ENCODE peak calls at places on chromosomes 11 and 22, in six cellular contexts. N is PC-3, H is PC-9, V is suprapubic skin, T is GM23338, L is esophagus muscularis mucosa. A is an unnamed sample.

GRCh38 chr22:19716041-19716828 is 1.9 kb downstream of the SEPTIN5 start:
- DNase-seq in N (no peak), V (no peak), L (no peak), H (no peak), T (no peak), A (no peak)

GRCh38 chr11:4064278-4064955 is 30.2 kb upstream of the RRM1 start:
- DNase-seq in H (no peak), V (no peak), T (no peak), N (no peak), L (peak; percentile 64), A (no peak)

GRCh38 chr11:119450590-119450989 is 27.6 kb upstream of the THY1 start:
- DNase-seq in L (peak; percentile 29), H (no peak), N (no peak), V (no peak), T (no peak), A (no peak)

GRCh38 chr11:31060880-31061279 is 308.7 kb downstream of the DCDC1 start:
- DNase-seq in V (no peak), N (no peak), L (no peak), T (no peak), H (no peak), A (no peak)

GRCh38 chr11:68798221-68798813 is 43.4 kb downstream of the CPT1A start:
- DNase-seq in L (no peak), N (peak; percentile 52), V (no peak), H (no peak), T (peak; percentile 80), A (peak; percentile 54)

GRCh38 chr11:108593910-108594434 is 404 bp upstream of the EXPH5 start:
- DNase-seq in L (no peak), H (no peak), T (no peak), V (no peak), N (no peak), A (no peak)

GRCh38 chr22:27046603-27047002 is 389.2 kb downstream of the MIAT start:
- DNase-seq in V (no peak), N (no peak), T (no peak), H (no peak), L (no peak), A (no peak)

GRCh38 chr11:30452114-30452513 is 129.2 kb downstream of the ARL14EP start:
- DNase-seq in L (no peak), N (no peak), V (no peak), H (no peak), T (no peak), A (no peak)

GRCh38 chr11:116866774-116867455 is 29.5 kb upstream of the APOA1 start:
- DNase-seq in H (no peak), L (no peak), N (no peak), V (no peak), T (no peak), A (no peak)

GRCh38 chr11:114288139-114288538 is 8.1 kb upstream of the NNMT start:
- DNase-seq in H (no peak), L (no peak), T (no peak), N (peak; percentile 85), V (no peak), A (no peak)

GRCh38 chr11:82906236-82906635 is 4.7 kb downstream of the DDIAS start:
- DNase-seq in T (peak; percentile 74), L (no peak), N (peak; percentile 64), H (peak; percentile 50), V (no peak), A (peak; percentile 71)

GRCh38 chr11:70364745-70365535 is 33.4 kb upstream of the CTTN start:
- DNase-seq in N (no peak), H (no peak), T (no peak), L (peak; percentile 70), V (no peak), A (no peak)

GRCh38 chr22:38272373-38273134 is at the start of gene TMEM184B:
- DNase-seq in T (peak; percentile 82), L (no peak), N (peak; percentile 72), H (no peak), V (peak; percentile 83), A (peak; percentile 81)

GRCh38 chr11:121864660-121865059 is 251.4 kb downstream of the BLID start:
- DNase-seq in N (peak; percentile 26), L (no peak), V (no peak), H (no peak), T (no peak), A (peak; percentile 15)

GRCh38 chr11:101914737-101915426 is at the start of gene CEP126:
- DNase-seq in T (peak; percentile 97), N (peak; percentile 95), V (peak; percentile 98), L (peak; percentile 98), H (peak; percentile 84), A (peak; percentile 97)

GRCh38 chr22:36331912-36332622 is 55.7 kb downstream of the MYH9 start:
- DNase-seq in N (peak; percentile 68), L (no peak), V (no peak), T (no peak), H (peak; percentile 65), A (peak; percentile 72)

GRCh38 chr11:112195906-112196305 is 20.6 kb downstream of the BCO2 start:
- DNase-seq in V (no peak), T (no peak), L (no peak), N (peak; percentile 22), H (peak; percentile 96), A (peak; percentile 93)

GRCh38 chr11:58334708-58335107 is 24.2 kb downstream of the OR5B17 start:
- DNase-seq in L (no peak), H (no peak), N (peak; percentile 97), V (no peak), T (no peak), A (peak; percentile 30)

DNA sequence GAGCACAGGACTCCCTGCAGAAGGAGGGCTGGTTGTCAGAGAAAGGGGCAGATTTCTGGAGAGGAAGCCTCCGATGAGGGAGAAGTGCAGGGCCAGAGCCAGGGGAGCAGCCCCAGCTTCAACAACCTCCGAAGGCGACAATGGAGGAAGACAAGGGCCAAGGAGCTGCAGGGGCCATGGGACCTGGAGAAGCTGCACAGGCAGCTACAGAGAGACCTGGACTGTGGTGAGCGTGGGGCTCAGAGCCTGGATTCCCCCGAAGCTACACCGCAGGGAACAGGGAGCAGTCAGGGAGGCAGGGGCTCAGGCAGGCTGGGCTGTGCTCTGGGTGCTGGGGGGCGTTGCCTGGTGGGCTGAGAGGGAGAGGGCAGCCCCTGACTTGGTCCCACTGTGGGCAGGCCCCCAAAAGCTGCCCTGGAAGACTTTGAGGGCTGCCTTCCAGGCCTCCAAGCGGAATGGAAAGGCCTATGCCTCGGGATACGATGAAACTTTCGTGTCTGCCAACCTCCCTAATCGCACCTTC is 2.4 kb downstream of the TSGA10IP start:
- DNase-seq in N (no peak), T (no peak), V (no peak), L (no peak), H (no peak), A (no peak)
- TF ChIP-seq CTCF in N (no peak), T (no peak), V (no peak), L (no peak), H (no peak), A (no peak)

GRCh38 chr11:33554219-33554618 is 146.4 kb downstream of the C11orf91 start:
- DNase-seq in T (no peak), N (no peak), V (no peak), H (no peak), L (no peak), A (no peak)
- H3K27ac ChIP-seq in T (no peak overlapping the region), N (no peak overlapping the region), V (no peak overlapping the region), H (no peak overlapping the region), L (no peak overlapping the region), A (no peak overlapping the region)

DNA sequence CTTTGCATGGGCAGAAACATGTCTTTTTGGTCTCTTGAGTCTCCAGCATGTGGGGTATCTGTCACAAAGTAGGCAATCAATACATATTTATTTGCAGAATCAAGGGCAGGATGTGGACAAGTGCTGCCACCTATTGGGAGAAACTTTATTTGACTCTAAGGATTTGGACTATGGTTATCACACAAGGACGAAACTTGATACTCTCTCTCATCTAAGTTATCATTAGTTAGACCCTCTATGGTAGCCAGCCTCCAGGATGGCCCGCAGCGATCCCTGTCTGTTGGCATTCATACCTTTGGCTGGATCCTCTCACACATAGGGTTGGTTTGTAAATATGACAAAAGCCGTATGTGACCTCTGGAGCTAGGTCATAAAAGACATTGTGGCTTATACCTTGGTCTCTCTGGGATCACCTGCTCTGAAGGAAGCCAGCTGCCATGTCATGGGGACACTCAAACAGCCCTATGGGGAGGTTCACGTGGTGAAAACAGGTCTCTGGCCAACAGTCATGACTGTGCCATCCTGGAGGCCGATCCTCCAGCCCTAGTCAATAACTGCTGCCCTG is 1.1 kb upstream of the FBXO7 start:
- DNase-seq in H (peak; percentile 69), V (peak; percentile 61), L (peak; percentile 84), N (peak; percentile 71), T (peak; percentile 83), A (peak; percentile 82)
- H3K4me3 ChIP-seq in H (peak overlapping the region; percentile 77), V (no peak overlapping the region), L (no peak overlapping the region), N (peak overlapping the region; percentile 99), T (peak overlapping the region; percentile 65), A (peak overlapping the region; percentile 96)

GRCh38 chr22:22408731-22409696 is 99.5 kb downstream of the ZNF280B start:
- DNase-seq in H (no peak), N (peak; percentile 35), V (no peak), L (peak; percentile 88), T (peak; percentile 74), A (peak; percentile 23)
- TF ChIP-seq CTCF in H (peak; percentile 35), N (peak; percentile 57), V (no peak), L (no peak), T (peak; percentile 53), A (peak; percentile 52)

GRCh38 chr11:96054870-96055705 is 131.2 kb upstream of the MTMR2 start:
- DNase-seq in N (peak; percentile 77), H (peak; percentile 50), V (no peak), L (no peak), T (peak; percentile 59), A (peak; percentile 70)
- H3K27ac ChIP-seq in N (peak overlapping the region; percentile 54), H (peak overlapping the region; percentile 47), V (no peak overlapping the region), L (peak overlapping the region; percentile 65), T (peak overlapping the region; percentile 48), A (no peak overlapping the region)

GRCh38 chr11:125123194-125123946 is 11.9 kb upstream of the TMEM218 start:
- DNase-seq in L (no peak), V (no peak), T (no peak), N (no peak), H (peak; percentile 62), A (no peak)
- H3K4me3 ChIP-seq in L (no peak overlapping the region), V (no peak overlapping the region), T (no peak overlapping the region), N (no peak overlapping the region), H (peak overlapping the region; percentile 57), A (no peak overlapping the region)

GRCh38 chr11:128022761-128023160 is 564.6 kb downstream of the ETS1 start:
- DNase-seq in N (no peak), L (no peak), H (no peak), T (no peak), V (no peak), A (no peak)

GRCh38 chr11:128029219-128029722 is 558.1 kb downstream of the ETS1 start:
- DNase-seq in H (no peak), N (no peak), V (no peak), L (no peak), T (no peak), A (no peak)

GRCh38 chr11:128022007-128022368 is 565.4 kb downstream of the ETS1 start:
- DNase-seq in N (peak; percentile 39), L (peak; percentile 81), H (no peak), T (no peak), V (no peak), A (no peak)

GRCh38 chr11:128021304-128022006 is 565.9 kb downstream of the ETS1 start:
- DNase-seq in N (no peak), V (no peak), T (peak; percentile 56), H (no peak), L (no peak), A (no peak)

DNA sequence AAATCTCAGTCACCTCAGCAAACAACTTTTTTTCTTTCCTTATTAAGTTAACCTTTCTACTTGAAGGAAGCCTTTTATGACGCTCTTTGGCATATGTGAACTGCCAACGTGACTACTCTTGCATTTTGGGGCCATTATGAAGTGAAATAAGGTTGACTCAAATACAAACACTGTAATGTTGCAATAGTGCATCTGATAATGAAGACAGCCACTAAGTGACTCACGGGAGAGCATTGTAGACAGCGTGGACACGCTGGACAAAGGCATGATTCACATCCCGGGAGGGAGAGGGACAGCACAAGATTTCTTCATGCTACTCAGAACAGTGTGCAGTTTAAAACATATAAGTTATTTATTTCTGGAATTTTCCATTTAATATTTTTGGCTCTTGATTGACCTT is 560.8 kb downstream of the ETS1 start:
- DNase-seq in L (no peak), H (peak; percentile 83), T (no peak), V (no peak), N (peak; percentile 98), A (no peak)
- TF ChIP-seq CTCF in L (no peak), H (no peak), T (no peak), V (no peak), N (no peak), A (no peak)